ENCODE peak calls at places on chromosomes 4 and X, in eight cellular contexts. E, M, C, W, I, X, N and F are unnamed samples.

GRCh38 chr4:102404551-102404969 is 59.3 kb upstream of the SLC39A8 start:
- DNase-seq in E (no peak), M (no peak), C (no peak), W (no peak), I (no peak), X (peak), N (no peak), F (no peak)

GRCh38 chr4:6926681-6927478 is 17.3 kb downstream of the TBC1D14 start:
- DNase-seq in E (no peak), M (peak), C (no peak), W (no peak), I (no peak), X (peak), N (no peak), F (no peak)

GRCh38 chrX:131747173-131747572 is 203.3 kb downstream of the OR13H1 start:
- DNase-seq in E (peak), M (no peak), C (peak), W (no peak), I (no peak), X (no peak), N (no peak), F (no peak)

GRCh38 chr4:70399319-70399718 is 1.6 kb downstream of the OPRPN start:
- DNase-seq in E (no peak), M (no peak), C (no peak), W (no peak), I (no peak), X (no peak), N (no peak), F (no peak)

GRCh38 chrX:136768469-136769084 is 12.2 kb downstream of the ARHGEF6 start:
- DNase-seq in E (no peak), M (peak), C (no peak), W (peak), I (no peak), X (peak), N (peak), F (no peak)

GRCh38 chr4:162131256-162131655 is 32.5 kb downstream of the FSTL5 start:
- DNase-seq in E (no peak), M (no peak), C (no peak), W (no peak), I (no peak), X (no peak), N (no peak), F (no peak)

GRCh38 chr4:153528705-153529493 is 62.7 kb downstream of the TMEM131L start:
- DNase-seq in E (no peak), M (no peak), C (no peak), W (no peak), I (no peak), X (no peak), N (no peak), F (no peak)

GRCh38 chr4:163694385-163694784 is 199.9 kb downstream of the TMA16 start:
- DNase-seq in E (no peak), M (no peak), C (no peak), W (peak), I (no peak), X (no peak), N (no peak), F (no peak)

GRCh38 chr4:182699825-182700224 is 217.4 kb downstream of the DCTD start:
- DNase-seq in E (no peak), M (no peak), C (no peak), W (no peak), I (no peak), X (no peak), N (no peak), F (no peak)

GRCh38 chr4:142194905-142195304 is 558.5 kb downstream of the IL15 start:
- DNase-seq in E (no peak), M (no peak), C (no peak), W (no peak), I (no peak), X (no peak), N (peak), F (no peak)

GRCh38 chr4:184851200-184851541 is 25.4 kb upstream of the ACSL1 start:
- DNase-seq in E (no peak), M (peak), C (no peak), W (no peak), I (no peak), X (no peak), N (no peak), F (no peak)

GRCh38 chr4:23966720-23967119 is 76.9 kb upstream of the PPARGC1A start:
- DNase-seq in E (no peak), M (no peak), C (no peak), W (no peak), I (no peak), X (no peak), N (no peak), F (no peak)

GRCh38 chr4:147693202-147693601 is 9.2 kb upstream of the PRMT9 start:
- DNase-seq in E (no peak), M (no peak), C (no peak), W (no peak), I (no peak), X (no peak), N (no peak), F (no peak)

GRCh38 chr4:182918791-182919302 is 1.7 kb upstream of the DCTD start:
- DNase-seq in E (no peak), M (peak), C (no peak), W (no peak), I (no peak), X (peak), N (no peak), F (no peak)

GRCh38 chrX:39115166-39115565 is 313.9 kb downstream of the MID1IP1 start:
- DNase-seq in E (no peak), M (no peak), C (no peak), W (no peak), I (no peak), X (no peak), N (no peak), F (no peak)

GRCh38 chrX:40085714-40086113 is 12.0 kb downstream of the BCOR start:
- DNase-seq in E (no peak), M (no peak), C (peak), W (no peak), I (no peak), X (no peak), N (no peak), F (no peak)

GRCh38 chr4:108049406-108049805 is 59.7 kb downstream of the HADH start:
- DNase-seq in E (no peak), M (no peak), C (no peak), W (no peak), I (no peak), X (no peak), N (no peak), F (no peak)

GRCh38 chr4:130747842-130748241 is 1651.9 kb downstream of the C4orf33 start:
- DNase-seq in E (no peak), M (no peak), C (no peak), W (peak), I (no peak), X (peak), N (no peak), F (no peak)

GRCh38 chr4:158020734-158021346 is 152.0 kb downstream of the GASK1B start:
- DNase-seq in E (no peak), M (no peak), C (no peak), W (peak), I (no peak), X (no peak), N (peak), F (no peak)

GRCh38 chrX:42673411-42673810 is 104.6 kb downstream of the PPP1R2C start:
- DNase-seq in E (no peak), M (no peak), C (no peak), W (no peak), I (no peak), X (no peak), N (no peak), F (no peak)

GRCh38 chrX:119228506-119229290 is 7.4 kb upstream of the PGRMC1 start:
- DNase-seq in E (no peak), M (no peak), C (no peak), W (no peak), I (no peak), X (no peak), N (peak), F (no peak)

GRCh38 chr4:120071192-120071795 is 4.6 kb upstream of the MAD2L1 start:
- DNase-seq in E (peak), M (peak), C (peak), W (peak), I (no peak), X (peak), N (peak), F (no peak)

GRCh38 chrX:18885317-18886004 is 98.5 kb downstream of the PHKA2 start:
- DNase-seq in E (no peak), M (no peak), C (no peak), W (no peak), I (no peak), X (no peak), N (no peak), F (no peak)

GRCh38 chr4:118997601-118998000 is 108.9 kb downstream of the SYNPO2 start:
- DNase-seq in E (no peak), M (no peak), C (no peak), W (no peak), I (no peak), X (no peak), N (peak), F (no peak)

GRCh38 chr4:80077639-80078038 is 4.6 kb upstream of the ANTXR2 start:
- DNase-seq in E (no peak), M (no peak), C (no peak), W (no peak), I (no peak), X (no peak), N (no peak), F (no peak)

GRCh38 chr4:173878701-173879100 is 348.7 kb upstream of the HAND2 start:
- DNase-seq in E (no peak), M (no peak), C (no peak), W (no peak), I (no peak), X (no peak), N (no peak), F (no peak)